ENCODE peak calls at places on chromosome 12, in nine cellular contexts. K is GM10248, U is lung, T is AG09309, D is body of pancreas, I is brain microvascular endothelial cell, J is OCI-LY7, P is choroid plexus epithelial cell, N is tibial artery. E is an unnamed sample.

GRCh38 chr12:26121323-26121740 is 3.5 kb downstream of the BHLHE41 start:
- DNase-seq in U (no peak), D (no peak), K (no peak), J (no peak), N (no peak), T (no peak), I (no peak), P (no peak), E (no peak)

GRCh38 chr12:121570467-121571283 is 10.1 kb downstream of the KDM2B start:
- DNase-seq in T (no peak), U (no peak), N (no peak), P (no peak), D (no peak), K (no peak), I (no peak), J (no peak), E (no peak)

GRCh38 chr12:3002636-3003035 is 43.4 kb downstream of the TEAD4 start:
- DNase-seq in J (no peak), T (no peak), U (no peak), P (no peak), D (no peak), K (no peak), N (no peak), I (no peak), E (no peak)

GRCh38 chr12:1553987-1554982 is 40.1 kb downstream of the FBXL14 start:
- DNase-seq in I (no peak), J (peak; percentile 96), N (no peak), K (peak; percentile 88), T (no peak), P (no peak), U (no peak), D (no peak), E (no peak)

GRCh38 chr12:129564768-129565167 is 339.1 kb downstream of the TMEM132D start:
- DNase-seq in D (no peak), T (no peak), P (no peak), J (no peak), I (no peak), N (no peak), K (no peak), U (no peak), E (no peak)

GRCh38 chr12:116924558-116925453 is 14.1 kb downstream of the FBXW8 start:
- DNase-seq in U (no peak), T (no peak), N (no peak), K (no peak), D (no peak), J (peak; percentile 83), P (peak; percentile 77), I (peak; percentile 84), E (peak; percentile 28)

GRCh38 chr12:56955631-56956256 is 1.7 kb downstream of the RDH16 start:
- DNase-seq in P (peak; percentile 41), K (no peak), N (no peak), D (no peak), U (no peak), J (no peak), T (no peak), I (no peak), E (no peak)

GRCh38 chr12:108689314-108690190 is 41.8 kb downstream of the CORO1C start:
- DNase-seq in J (peak; percentile 45), N (peak; percentile 79), T (no peak), I (no peak), K (no peak), D (no peak), U (no peak), P (peak; percentile 78), E (no peak)

GRCh38 chr12:46948936-46949555 is 123.2 kb upstream of the SLC38A4 start:
- DNase-seq in J (no peak), I (no peak), T (no peak), K (no peak), N (no peak), D (no peak), U (no peak), P (no peak), E (no peak)

GRCh38 chr12:56718636-56719035 is 6.5 kb downstream of the NACA start:
- DNase-seq in J (no peak), U (no peak), D (no peak), N (peak; percentile 54), P (no peak), T (no peak), K (no peak), I (no peak), E (no peak)

GRCh38 chr12:106648736-106649135 is 65.9 kb downstream of the RFX4 start:
- DNase-seq in N (no peak), I (no peak), J (no peak), U (no peak), T (no peak), K (no peak), P (peak; percentile 26), D (no peak), E (no peak)

GRCh38 chr12:116442304-116442703 is 116.9 kb upstream of the MAP1LC3B2 start:
- DNase-seq in U (no peak), P (no peak), T (no peak), K (no peak), N (no peak), D (no peak), J (no peak), I (no peak), E (no peak)

GRCh38 chr12:47616440-47616839 is 89.4 kb downstream of the RPAP3 start:
- DNase-seq in K (no peak), U (no peak), P (no peak), T (no peak), D (no peak), J (no peak), I (no peak), N (no peak), E (no peak)

GRCh38 chr12:2547273-2548044 is 247.3 kb upstream of the FKBP4 start:
- DNase-seq in P (no peak), N (no peak), T (no peak), U (no peak), I (no peak), K (no peak), J (no peak), D (no peak), E (no peak)

GRCh38 chr12:13001725-13002040 is 1.6 kb upstream of the HEBP1 start:
- DNase-seq in J (no peak), U (no peak), T (no peak), K (no peak), D (no peak), P (no peak), I (no peak), N (no peak), E (no peak)

GRCh38 chr12:13000616-13000934 is 510 bp upstream of the HEBP1 start:
- DNase-seq in J (no peak), T (no peak), K (peak; percentile 36), I (no peak), P (no peak), U (no peak), D (peak; percentile 53), N (no peak), E (no peak)

GRCh38 chr12:13002301-13003097 is 2.4 kb upstream of the HEBP1 start:
- DNase-seq in D (no peak), N (no peak), I (no peak), K (no peak), J (no peak), U (no peak), T (no peak), P (no peak), E (no peak)

GRCh38 chr12:12999959-13000615 is at the start of gene HEBP1:
- DNase-seq in K (peak; percentile 98), N (peak; percentile 97), P (peak; percentile 93), J (peak; percentile 85), I (peak; percentile 86), T (peak; percentile 44), D (peak; percentile 96), U (peak; percentile 95), E (peak; percentile 80)

DNA sequence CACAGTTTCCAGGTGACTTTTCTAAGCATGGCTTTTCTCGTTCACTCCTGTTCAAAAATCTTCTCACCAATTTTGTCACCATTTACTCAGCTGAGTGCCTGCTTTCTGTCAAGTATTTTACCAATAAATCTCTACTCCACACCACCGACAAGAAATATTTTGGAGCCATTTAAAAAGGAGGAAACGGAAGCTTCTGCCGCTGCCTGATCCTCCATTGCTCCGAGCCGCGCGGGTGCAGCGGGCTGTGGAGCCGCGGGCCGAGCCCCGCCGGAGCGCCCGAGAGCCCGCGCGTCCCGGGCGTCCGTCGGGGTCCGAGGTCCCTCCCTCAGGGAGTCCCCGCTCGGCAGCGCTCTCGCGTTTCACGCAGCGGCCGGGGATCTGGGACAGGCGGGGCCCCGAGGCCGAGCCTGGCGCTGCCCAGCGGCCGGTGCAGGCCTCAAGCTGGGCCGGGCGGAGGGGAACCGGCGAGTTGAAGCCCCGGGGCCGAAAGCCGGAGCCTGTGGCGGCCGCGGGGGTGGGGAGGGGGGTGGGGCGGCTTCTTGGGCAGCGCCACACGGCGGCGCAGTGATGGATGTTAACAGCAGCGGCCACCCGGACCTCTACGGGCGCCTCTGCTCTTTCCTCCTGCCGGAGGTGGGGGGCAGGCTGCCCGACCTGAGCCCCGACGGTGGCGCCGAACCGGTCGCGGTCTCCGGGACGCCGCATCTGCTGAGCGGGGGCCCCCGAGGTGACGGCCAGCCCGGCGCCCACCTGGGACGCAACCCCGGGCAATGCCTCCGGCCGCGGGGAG is 1.1 kb upstream of the HEBP1 start:
- DNase-seq in U (peak; percentile 43), N (peak; percentile 75), P (peak; percentile 62), K (peak; percentile 63), J (peak; percentile 31), D (peak; percentile 68), T (no peak), I (no peak), E (no peak)
- TF ChIP-seq CTCF in U (no peak), N (no peak), P (peak; percentile 47), K (no peak), J (peak; percentile 41), D (peak; percentile 28), T (peak; percentile 51), I (peak; percentile 55), E (peak; percentile 44)

GRCh38 chr12:4899361-4899760 is 10.3 kb upstream of the KCNA1 start:
- DNase-seq in N (no peak), J (no peak), P (no peak), T (no peak), D (no peak), I (no peak), U (no peak), K (peak; percentile 20), E (no peak)
- TF ChIP-seq CTCF in N (no peak), J (peak; percentile 52), P (no peak), T (no peak), D (no peak), I (peak; percentile 34), U (no peak), K (peak; percentile 51), E (no peak)

DNA sequence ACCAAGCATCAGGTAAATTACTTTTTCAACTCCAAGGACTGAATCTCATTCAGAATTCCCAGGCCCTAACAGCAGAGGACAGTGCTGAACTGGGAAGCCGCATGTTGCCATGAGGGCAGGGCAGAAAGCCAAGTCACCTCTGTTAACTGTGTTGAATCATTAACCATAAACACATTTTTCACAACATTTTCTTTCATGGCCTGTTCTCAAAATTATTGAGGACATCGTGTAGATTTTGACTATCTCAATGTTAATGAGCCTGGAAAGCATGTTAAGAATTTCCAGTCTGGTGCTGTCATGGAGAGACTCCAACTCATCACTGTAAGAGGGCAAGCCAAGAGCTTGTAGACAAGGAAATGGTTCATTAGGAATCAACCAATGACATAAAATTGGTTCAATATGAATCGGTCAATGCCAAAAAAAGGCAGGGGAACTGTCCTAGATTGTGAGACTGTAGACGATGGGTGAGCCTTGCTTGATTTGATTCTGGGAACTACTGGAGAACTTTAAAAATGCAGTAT is 33.7 kb downstream of the CPM start:
- DNase-seq in D (peak; percentile 91), N (peak; percentile 70), I (peak; percentile 72), K (no peak), U (peak; percentile 69), P (peak; percentile 93), J (no peak), T (peak; percentile 91), E (peak; percentile 73)
- TF ChIP-seq CTCF in D (peak; percentile 90), N (peak; percentile 10), I (peak; percentile 76), K (no peak), U (no peak), P (peak; percentile 84), J (no peak), T (peak; percentile 96), E (peak; percentile 85)

GRCh38 chr12:109910969-109911348 is 10.9 kb downstream of the TCHP start:
- DNase-seq in P (peak; percentile 60), K (no peak), I (peak; percentile 32), D (no peak), N (no peak), T (no peak), J (peak; percentile 30), U (no peak), E (no peak)
- TF ChIP-seq CTCF in P (peak; percentile 66), K (no peak), I (peak; percentile 73), D (no peak), N (no peak), T (peak; percentile 38), J (peak; percentile 62), U (no peak), E (peak; percentile 25)

E was measured in AG09319.